ENCODE peak calls at places on chromosomes 7 and 10, in seven cellular contexts. I is SK-N-SH, A is H1, K is HepG2, O is HCT116, V is K562, C is GM12878. Z is an unnamed sample.

GRCh38 chr10:90968448-90969086 is 47.7 kb upstream of the ANKRD1 start:
- DNase-seq in I (peak), K (no peak), C (no peak), O (no peak), V (no peak), A (no peak), Z (no peak)

GRCh38 chr7:151091431-151091830 is 5.2 kb downstream of the AGAP3 start:
- DNase-seq in A (peak), C (no peak), I (no peak), V (peak), O (no peak), K (no peak), Z (no peak)

GRCh38 chr10:90846746-90847145 is 11.1 kb downstream of the HTR7 start:
- DNase-seq in O (no peak), A (no peak), K (no peak), C (no peak), I (no peak), V (no peak), Z (no peak)

GRCh38 chr10:71837085-71837827 is 13.8 kb downstream of the PSAP start:
- DNase-seq in A (peak), C (no peak), K (peak), V (no peak), I (peak), O (no peak), Z (peak)

GRCh38 chr7:98805956-98806838 is 63.6 kb downstream of the TMEM130 start:
- DNase-seq in K (no peak), O (no peak), C (no peak), V (no peak), A (no peak), I (no peak), Z (no peak)

GRCh38 chr7:24812313-24812945 is 55.2 kb upstream of the GSDME start:
- DNase-seq in V (peak), C (no peak), O (no peak), I (peak), A (peak), K (peak), Z (peak)

GRCh38 chr10:113704637-113705343 is 25.1 kb downstream of the CASP7 start:
- DNase-seq in A (no peak), O (peak), I (peak), K (peak), V (peak), C (no peak), Z (no peak)

GRCh38 chr10:5364916-5365434 is at the start of gene UCN3:
- DNase-seq in V (no peak), O (no peak), A (no peak), I (no peak), K (no peak), C (no peak), Z (no peak)

GRCh38 chr7:13179775-13180448 is 492.5 kb downstream of the ARL4A start:
- DNase-seq in A (no peak), O (no peak), C (no peak), I (no peak), K (no peak), V (no peak), Z (no peak)

GRCh38 chr7:22841954-22842353 is 19.3 kb upstream of the TOMM7 start:
- DNase-seq in A (no peak), C (no peak), V (no peak), I (no peak), K (no peak), O (no peak), Z (no peak)

GRCh38 chr10:93991596-93992284 is 2.0 kb upstream of the PLCE1 start:
- DNase-seq in V (no peak), O (peak), I (no peak), C (no peak), K (peak), A (no peak), Z (peak)

GRCh38 chr7:149022961-149023360 is 5.3 kb downstream of the PDIA4 start:
- DNase-seq in C (no peak), K (no peak), V (no peak), A (no peak), O (no peak), I (no peak), Z (no peak)

GRCh38 chr10:104937528-104937927 is 296.4 kb downstream of the SORCS3 start:
- DNase-seq in A (no peak), C (no peak), I (no peak), V (no peak), K (peak), O (peak), Z (no peak)

GRCh38 chr10:132308588-132309451 is 1.1 kb upstream of the STK32C start:
- DNase-seq in O (no peak), K (no peak), C (no peak), A (peak), I (no peak), V (peak), Z (no peak)

GRCh38 chr7:96045919-96046318 is 273.6 kb downstream of the DYNC1I1 start:
- DNase-seq in I (no peak), A (no peak), O (no peak), V (no peak), C (no peak), K (no peak), Z (no peak)

GRCh38 chr7:100865971-100866720 is 1.0 kb upstream of the TRIP6 start:
- DNase-seq in V (no peak), A (no peak), I (peak), K (no peak), C (no peak), O (peak), Z (no peak)

GRCh38 chr10:125940515-125940914 is 44.2 kb downstream of the FANK1 start:
- DNase-seq in C (no peak), O (no peak), K (no peak), I (no peak), V (no peak), A (no peak), Z (no peak)

GRCh38 chr7:95213148-95213547 is 111.2 kb downstream of the PON1 start:
- DNase-seq in I (no peak), C (no peak), A (no peak), K (no peak), O (no peak), V (no peak), Z (no peak)

DNA sequence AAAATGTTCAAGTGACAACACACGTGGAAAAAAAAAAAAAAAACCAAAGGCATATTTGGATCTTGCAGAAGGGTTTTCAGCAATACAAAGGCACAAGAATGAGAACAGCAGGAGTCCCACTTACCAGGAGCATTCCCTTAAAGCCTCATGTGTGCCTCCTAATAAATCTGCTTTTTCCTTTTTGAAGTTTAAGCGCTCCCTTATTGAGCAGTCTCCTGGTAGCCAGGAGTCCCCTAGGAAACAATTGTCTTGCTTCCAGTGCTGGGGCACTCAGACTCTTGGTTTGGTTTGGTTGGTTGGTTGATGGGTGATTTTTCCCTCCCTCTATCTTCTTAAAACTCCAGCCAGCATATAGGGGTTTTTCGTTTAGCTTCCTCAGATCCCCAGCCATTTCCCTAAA is 321.8 kb upstream of the NFE2L3 start:
- DNase-seq in C (no peak), K (no peak), I (no peak), V (no peak), A (no peak), O (no peak), Z (no peak)
- TF ChIP-seq JUND in C (no peak), K (no peak), I (no peak), V (no peak), A (no peak), O (no peak), Z (no peak)

GRCh38 chr7:111041577-111041976 is 49.4 kb upstream of the LRRN3 start:
- DNase-seq in C (no peak), V (no peak), I (no peak), A (no peak), O (no peak), K (no peak), Z (no peak)
- TF ChIP-seq JUND in C (no peak), V (no peak), I (no peak), A (no peak), O (no peak), K (no peak), Z (no peak)

DNA sequence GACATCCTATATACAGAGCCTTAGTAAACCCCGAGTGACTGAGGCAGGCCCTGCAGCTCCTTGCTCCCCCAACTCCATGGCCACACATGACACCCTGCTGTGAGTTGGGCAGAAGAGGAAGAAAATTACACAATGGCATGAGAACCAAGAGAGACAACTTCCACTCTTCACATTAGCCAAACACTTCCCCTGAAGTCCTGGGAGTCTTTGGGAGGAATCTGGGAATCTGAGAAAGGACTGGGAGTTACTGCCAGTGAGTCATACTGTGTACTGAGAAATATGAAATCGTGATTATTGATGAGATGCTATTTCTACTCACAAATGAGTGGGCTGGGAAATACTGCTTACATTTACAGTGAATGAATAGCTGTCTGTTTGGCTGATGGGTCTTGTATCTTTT is 116.6 kb downstream of the SPAG6 start:
- DNase-seq in I (no peak), C (no peak), A (no peak), V (no peak), K (no peak), O (no peak), Z (no peak)
- TF ChIP-seq JUND in I (no peak), C (no peak), A (no peak), V (no peak), K (no peak), O (no peak), Z (no peak)

GRCh38 chr10:97059006-97059871 is 126.5 kb downstream of the SLIT1 start:
- DNase-seq in A (peak), K (no peak), I (peak), C (no peak), V (no peak), O (no peak), Z (no peak)

GRCh38 chr10:97061423-97061822 is 124.3 kb downstream of the SLIT1 start:
- DNase-seq in O (no peak), V (no peak), K (no peak), C (no peak), A (no peak), I (no peak), Z (no peak)

GRCh38 chr10:97062058-97062457 is 123.7 kb downstream of the SLIT1 start:
- DNase-seq in A (no peak), V (no peak), O (no peak), I (no peak), C (no peak), K (no peak), Z (no peak)

GRCh38 chr10:97059872-97060205 is 125.9 kb downstream of the SLIT1 start:
- DNase-seq in V (no peak), I (no peak), A (no peak), K (no peak), O (no peak), C (no peak), Z (no peak)

DNA sequence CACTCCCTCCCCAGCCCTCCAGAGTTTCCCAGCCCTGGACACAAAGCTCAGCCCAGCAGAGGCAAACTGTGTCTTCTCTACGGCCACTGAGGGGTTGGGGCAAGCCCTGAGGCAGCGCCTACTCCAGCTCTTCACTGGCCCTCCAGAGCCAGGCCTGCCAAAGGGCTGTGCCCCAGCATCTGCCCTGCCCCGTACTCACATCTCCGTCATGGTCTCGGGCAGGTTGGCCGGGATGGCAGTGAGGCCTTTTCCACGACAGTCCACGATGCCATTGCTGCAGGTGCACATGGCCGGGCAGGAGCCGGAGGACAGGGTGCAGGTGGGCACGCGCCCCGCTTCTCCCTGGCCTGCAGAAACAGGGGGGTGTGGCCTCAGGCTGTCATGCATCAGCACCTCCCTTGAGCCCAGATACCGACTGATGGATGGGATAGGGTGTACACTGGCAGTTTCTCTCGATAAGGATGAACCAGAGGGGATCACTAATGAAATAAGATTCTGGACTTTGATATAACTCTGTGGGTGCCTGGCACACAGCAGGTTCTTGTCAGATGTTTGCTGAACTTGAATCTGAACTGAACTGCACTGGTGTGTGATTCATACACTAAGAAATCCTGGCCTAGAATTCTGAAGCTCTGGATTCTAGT is 125.2 kb downstream of the SLIT1 start:
- DNase-seq in V (no peak), O (no peak), C (no peak), A (no peak), K (no peak), I (peak), Z (no peak)
- TF ChIP-seq JUND in V (no peak), O (no peak), C (no peak), A (no peak), K (no peak), I (no peak), Z (no peak)

GRCh38 chr10:50439806-50440205 is 183.9 kb downstream of the SGMS1 start:
- DNase-seq in I (no peak), O (no peak), C (no peak), V (no peak), A (no peak), K (no peak), Z (no peak)

GRCh38 chr10:50437248-50437647 is 185.9 kb upstream of the ASAH2 start:
- DNase-seq in V (no peak), C (no peak), O (no peak), I (no peak), A (no peak), K (no peak), Z (no peak)

GRCh38 chr10:50440489-50440888 is 183.3 kb downstream of the SGMS1 start:
- DNase-seq in O (no peak), V (no peak), A (no peak), C (no peak), I (no peak), K (no peak), Z (no peak)

GRCh38 chr10:50438049-50438936 is 185.5 kb downstream of the SGMS1 start:
- DNase-seq in V (no peak), C (no peak), K (no peak), I (no peak), O (no peak), A (no peak), Z (no peak)

DNA sequence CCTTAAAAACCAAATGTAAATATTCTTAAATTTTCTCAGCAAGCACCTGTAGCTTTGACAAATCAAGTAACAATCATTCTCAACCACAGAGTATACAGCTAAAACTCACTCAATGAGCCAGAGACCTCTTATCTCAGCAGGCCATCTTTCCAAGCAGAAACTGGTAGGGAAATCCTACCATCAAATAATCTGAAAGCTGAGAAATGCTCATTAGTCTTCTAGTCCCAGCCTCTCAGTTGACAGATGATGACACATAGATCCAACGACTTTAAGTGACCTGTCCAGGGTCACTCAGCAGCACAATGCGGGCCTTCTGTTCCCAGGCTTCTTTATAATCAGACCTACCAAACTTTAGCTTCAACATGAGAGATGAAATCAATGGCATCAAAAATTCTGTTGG is 184.6 kb downstream of the SGMS1 start:
- DNase-seq in K (no peak), I (no peak), C (no peak), O (no peak), A (no peak), V (no peak), Z (peak)
- TF ChIP-seq JUND in K (no peak), I (no peak), C (no peak), O (no peak), A (no peak), V (peak), Z (no peak)

DNA sequence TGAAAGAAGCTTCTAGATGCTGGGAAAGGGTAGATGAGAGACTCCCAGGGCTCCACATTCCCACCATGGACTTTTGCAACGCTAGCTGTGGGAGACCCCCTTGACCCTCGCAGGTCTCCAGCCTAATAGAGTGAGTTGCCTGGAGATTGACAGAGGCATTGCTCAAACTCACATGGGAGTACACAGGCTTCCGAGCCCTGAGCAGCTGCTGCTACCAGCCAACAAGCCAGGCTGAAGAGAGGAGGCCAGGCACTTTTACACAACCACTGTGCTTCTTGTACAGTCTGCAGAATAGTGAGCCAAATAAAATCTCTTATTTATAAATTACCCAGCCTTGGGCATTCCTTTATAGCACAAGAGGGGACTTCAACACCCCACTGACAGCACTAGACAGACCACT is 146.3 kb downstream of the ZFAND4 start:
- DNase-seq in C (no peak), I (no peak), O (no peak), A (no peak), K (no peak), V (no peak), Z (no peak)
- TF ChIP-seq JUND in C (no peak), I (no peak), O (no peak), A (no peak), K (no peak), V (no peak), Z (no peak)

DNA sequence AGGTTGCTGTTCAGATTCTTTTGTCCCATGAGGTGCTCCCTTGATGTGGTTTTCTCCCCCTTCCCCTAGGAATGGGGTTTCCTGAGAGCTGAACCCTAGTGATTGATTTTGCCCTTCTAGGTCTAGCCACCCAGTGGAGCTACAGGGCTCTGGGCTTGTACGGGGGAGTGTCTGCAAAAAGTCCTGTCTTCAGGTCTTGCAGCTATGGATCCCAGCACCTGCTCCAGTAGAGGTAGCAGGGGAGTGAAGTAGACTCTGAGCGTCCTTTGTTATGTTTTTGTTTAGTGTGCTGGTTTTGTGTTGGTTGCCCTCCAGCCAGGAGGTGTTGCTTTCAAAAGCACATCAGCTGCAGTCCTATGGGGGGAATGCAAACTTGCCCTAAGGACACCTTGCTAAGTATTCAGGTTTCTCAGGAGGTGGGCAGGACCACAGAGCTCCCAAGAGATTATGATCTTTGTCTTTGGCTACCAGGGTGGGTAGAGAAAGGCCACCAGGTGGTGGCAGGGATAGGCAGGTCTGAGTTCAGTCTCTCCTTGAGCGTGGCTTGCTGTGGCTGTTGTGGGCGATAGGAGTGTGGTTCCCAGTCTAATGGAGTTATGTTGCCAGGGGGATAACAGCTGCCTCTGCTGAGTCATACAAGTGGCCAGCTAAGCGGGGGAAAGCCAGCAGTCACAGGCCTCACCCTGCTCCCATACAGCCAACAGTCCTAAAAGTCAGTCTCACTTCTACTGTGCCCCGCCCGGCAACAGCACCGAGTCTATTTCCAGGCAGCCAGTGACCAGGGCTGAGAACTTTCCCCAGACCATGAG is 92.4 kb upstream of the JCAD start:
- DNase-seq in A (peak), K (no peak), O (peak), C (no peak), V (peak), I (peak), Z (no peak)
- TF ChIP-seq JUND in A (no peak), K (no peak), O (no peak), C (no peak), V (peak), I (no peak), Z (no peak)

DNA sequence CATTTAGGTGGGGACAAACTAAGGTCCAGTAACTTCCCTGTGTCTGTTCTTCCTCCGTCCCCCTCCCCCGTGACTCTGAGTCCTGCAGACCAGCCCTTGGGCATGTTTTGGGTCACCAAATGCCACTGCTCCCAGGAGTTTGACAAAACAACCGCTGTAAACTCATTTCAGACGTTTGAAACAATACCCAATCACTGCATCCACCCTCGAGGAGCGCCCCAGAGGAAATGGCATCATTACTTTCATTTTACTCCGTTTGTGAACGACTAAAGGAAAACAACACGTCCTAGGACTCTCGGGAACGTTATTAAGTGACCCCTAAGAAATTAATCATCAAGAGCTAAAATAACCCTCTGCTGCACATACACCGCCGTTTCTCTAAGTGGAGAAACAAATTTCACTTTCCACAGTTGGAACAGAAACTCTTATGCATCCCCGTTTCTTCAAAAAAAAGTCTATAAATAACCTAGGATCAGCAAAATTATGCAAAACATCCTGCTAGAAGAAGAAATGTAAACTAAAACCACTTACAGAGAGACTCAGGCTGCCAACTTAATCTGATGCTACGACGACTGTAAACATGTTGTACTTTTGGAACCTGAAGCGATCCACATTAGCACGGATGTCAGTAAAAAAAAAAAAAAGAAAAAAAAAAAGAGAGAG is 109.9 kb upstream of the EFCAB10 start:
- DNase-seq in I (no peak), V (no peak), O (no peak), A (no peak), K (no peak), C (no peak), Z (no peak)
- TF ChIP-seq JUND in I (no peak), V (no peak), O (no peak), A (no peak), K (no peak), C (no peak), Z (no peak)

GRCh38 chr10:25112016-25112415 is 62.8 kb upstream of the GPR158 start:
- DNase-seq in I (no peak), K (no peak), O (no peak), V (no peak), A (no peak), C (no peak), Z (no peak)
- TF ChIP-seq JUND in I (no peak), K (no peak), O (no peak), V (no peak), A (no peak), C (no peak), Z (no peak)